ENCODE peak calls at places on chromosomes 11 and 22, in four cellular contexts. One of them, this sample, is unnamed.

GRCh38 chr11:57741132-57742086 is at the start of gene SELENOH:
- DNase-seq in HepG2: peak
- DNase-seq in H1: peak
- DNase-seq in sigmoid colon: peak
- DNase-seq in this sample: peak

GRCh38 chr22:20666560-20666959 is 107.4 kb upstream of the SERPIND1 start:
- DNase-seq in HepG2: no peak
- DNase-seq in H1: no peak
- DNase-seq in sigmoid colon: no peak
- DNase-seq in this sample: no peak

GRCh38 chr11:69891421-69892236 is 72.4 kb upstream of the FGF3 start:
- DNase-seq in HepG2: peak
- DNase-seq in H1: no peak
- DNase-seq in sigmoid colon: no peak
- DNase-seq in this sample: no peak

GRCh38 chr22:20422271-20422958 is 15.2 kb downstream of the SCARF2 start:
- DNase-seq in HepG2: no peak
- DNase-seq in H1: no peak
- DNase-seq in sigmoid colon: peak
- DNase-seq in this sample: no peak

GRCh38 chr22:29914165-29914564 is 31.2 kb downstream of the MTMR3 start:
- DNase-seq in HepG2: no peak
- DNase-seq in H1: no peak
- DNase-seq in sigmoid colon: no peak
- DNase-seq in this sample: no peak

GRCh38 chr11:19200410-19201201 is 1.2 kb downstream of the CSRP3 start:
- DNase-seq in HepG2: no peak
- DNase-seq in H1: no peak
- DNase-seq in sigmoid colon: no peak
- DNase-seq in this sample: no peak

GRCh38 chr11:8227156-8228152 is 36.2 kb downstream of the LMO1 start:
- DNase-seq in HepG2: no peak
- DNase-seq in H1: no peak
- DNase-seq in sigmoid colon: no peak
- DNase-seq in this sample: no peak

GRCh38 chr11:102957953-102958352 is 2.4 kb upstream of the MMP13 start:
- DNase-seq in HepG2: no peak
- DNase-seq in H1: no peak
- DNase-seq in sigmoid colon: no peak
- DNase-seq in this sample: no peak

GRCh38 chr11:126284829-126285228 is 1.9 kb downstream of the TIRAP start:
- DNase-seq in HepG2: peak
- DNase-seq in H1: no peak
- DNase-seq in sigmoid colon: peak
- DNase-seq in this sample: no peak

GRCh38 chr11:1564535-1565172 is 7.4 kb downstream of the DUSP8 start:
- DNase-seq in HepG2: no peak
- DNase-seq in H1: peak
- DNase-seq in sigmoid colon: peak
- DNase-seq in this sample: no peak

GRCh38 chr22:22619765-22620414 is 24.5 kb upstream of the GGTLC2 start:
- DNase-seq in HepG2: no peak
- DNase-seq in H1: no peak
- DNase-seq in sigmoid colon: no peak
- DNase-seq in this sample: no peak

GRCh38 chr11:1034001-1034400 is 2.5 kb downstream of the MUC6 start:
- DNase-seq in HepG2: no peak
- DNase-seq in H1: no peak
- DNase-seq in sigmoid colon: no peak
- DNase-seq in this sample: no peak

GRCh38 chr11:95279921-95280861 is 49.2 kb upstream of the SESN3 start:
- DNase-seq in HepG2: no peak
- DNase-seq in H1: no peak
- DNase-seq in sigmoid colon: no peak
- DNase-seq in this sample: peak

GRCh38 chr11:13109616-13110015 is 100.5 kb downstream of the RASSF10 start:
- DNase-seq in HepG2: no peak
- DNase-seq in H1: no peak
- DNase-seq in sigmoid colon: no peak
- DNase-seq in this sample: no peak

GRCh38 chr22:39282642-39283311 is 36.6 kb downstream of the RPL3 start:
- DNase-seq in HepG2: no peak
- DNase-seq in H1: no peak
- DNase-seq in sigmoid colon: no peak
- DNase-seq in this sample: no peak

GRCh38 chr11:4134844-4135243 is 40.2 kb downstream of the RRM1 start:
- DNase-seq in HepG2: peak
- DNase-seq in H1: no peak
- DNase-seq in sigmoid colon: no peak
- DNase-seq in this sample: no peak

GRCh38 chr22:33492210-33492651 is 428.0 kb downstream of the LARGE1 start:
- DNase-seq in HepG2: peak
- DNase-seq in H1: peak
- DNase-seq in sigmoid colon: no peak
- DNase-seq in this sample: no peak

GRCh38 chr11:105738972-105739574 is 129.2 kb downstream of the GRIA4 start:
- DNase-seq in HepG2: no peak
- DNase-seq in H1: no peak
- DNase-seq in sigmoid colon: no peak
- DNase-seq in this sample: no peak

GRCh38 chr11:77495526-77495925 is 21.6 kb upstream of the PAK1 start:
- DNase-seq in HepG2: no peak
- DNase-seq in H1: no peak
- DNase-seq in sigmoid colon: no peak
- DNase-seq in this sample: no peak

GRCh38 chr11:12674571-12674935 is 332 bp downstream of the TEAD1 start:
- DNase-seq in HepG2: no peak
- DNase-seq in H1: no peak
- DNase-seq in sigmoid colon: peak
- DNase-seq in this sample: no peak

GRCh38 chr11:111157571-111157970 is 88.0 kb upstream of the POU2AF2 start:
- DNase-seq in HepG2: no peak
- DNase-seq in H1: no peak
- DNase-seq in sigmoid colon: no peak
- DNase-seq in this sample: no peak

GRCh38 chr11:79600747-79601146 is 159.9 kb upstream of the TENM4 start:
- DNase-seq in HepG2: no peak
- DNase-seq in H1: no peak
- DNase-seq in sigmoid colon: no peak
- DNase-seq in this sample: no peak

GRCh38 chr22:37345863-37346514 is 63.7 kb downstream of the CYTH4 start:
- DNase-seq in HepG2: no peak
- DNase-seq in H1: no peak
- DNase-seq in sigmoid colon: no peak
- DNase-seq in this sample: no peak

GRCh38 chr11:117657801-117658200 is 139.2 kb downstream of the DSCAML1 start:
- DNase-seq in HepG2: no peak
- DNase-seq in H1: no peak
- DNase-seq in sigmoid colon: no peak
- DNase-seq in this sample: no peak

GRCh38 chr11:16804104-16804947 is 65.9 kb downstream of the C11orf58 start:
- DNase-seq in HepG2: peak
- DNase-seq in H1: no peak
- DNase-seq in sigmoid colon: no peak
- DNase-seq in this sample: no peak

GRCh38 chr11:13260963-13261599 is 16.5 kb upstream of the BMAL1 start:
- DNase-seq in HepG2: no peak
- DNase-seq in H1: no peak
- DNase-seq in sigmoid colon: no peak
- DNase-seq in this sample: no peak

GRCh38 chr11:79055866-79056632 is 384.8 kb downstream of the TENM4 start:
- DNase-seq in HepG2: no peak
- DNase-seq in H1: no peak
- DNase-seq in sigmoid colon: no peak
- DNase-seq in this sample: no peak

GRCh38 chr22:33512961-33513360 is 407.3 kb downstream of the LARGE1 start:
- DNase-seq in HepG2: no peak
- DNase-seq in H1: no peak
- DNase-seq in sigmoid colon: no peak
- DNase-seq in this sample: no peak

GRCh38 chr22:25882366-25882765 is 140.4 kb downstream of the MYO18B start:
- DNase-seq in HepG2: no peak
- DNase-seq in H1: no peak
- DNase-seq in sigmoid colon: no peak
- DNase-seq in this sample: no peak

GRCh38 chr11:7563269-7563668 is 49.5 kb downstream of the PPFIBP2 start:
- DNase-seq in HepG2: no peak
- DNase-seq in H1: no peak
- DNase-seq in sigmoid colon: no peak
- DNase-seq in this sample: no peak

GRCh38 chr11:129973068-129973467 is 29.6 kb downstream of the PRDM10 start:
- DNase-seq in HepG2: no peak
- DNase-seq in H1: no peak
- DNase-seq in sigmoid colon: no peak
- DNase-seq in this sample: no peak

GRCh38 chr11:69894126-69895047 is 75.2 kb upstream of the FGF3 start:
- DNase-seq in HepG2: no peak
- DNase-seq in H1: no peak
- DNase-seq in sigmoid colon: no peak
- DNase-seq in this sample: no peak

GRCh38 chr11:104609766-104610165 is 288.5 kb downstream of the CASP12 start:
- DNase-seq in HepG2: no peak
- DNase-seq in H1: no peak
- DNase-seq in sigmoid colon: no peak
- DNase-seq in this sample: no peak

GRCh38 chr22:50305658-50306566 is 1.5 kb downstream of the PLXNB2 start:
- DNase-seq in HepG2: no peak
- DNase-seq in H1: no peak
- DNase-seq in sigmoid colon: peak
- DNase-seq in this sample: peak

GRCh38 chr11:130499828-130500227 is 51.4 kb downstream of the ADAMTS15 start:
- DNase-seq in HepG2: no peak
- DNase-seq in H1: no peak
- DNase-seq in sigmoid colon: no peak
- DNase-seq in this sample: no peak

GRCh38 chr11:76654310-76654851 is 16.2 kb downstream of the LRRC32 start:
- DNase-seq in HepG2: no peak
- DNase-seq in H1: no peak
- DNase-seq in sigmoid colon: peak
- DNase-seq in this sample: no peak

GRCh38 chr11:8110396-8110795 is 29.4 kb downstream of the TUB start:
- DNase-seq in HepG2: no peak
- DNase-seq in H1: no peak
- DNase-seq in sigmoid colon: no peak
- DNase-seq in this sample: no peak

GRCh38 chr11:69677744-69678143 is 2.6 kb upstream of the LTO1 start:
- DNase-seq in HepG2: no peak
- DNase-seq in H1: no peak
- DNase-seq in sigmoid colon: no peak
- DNase-seq in this sample: no peak

DNA sequence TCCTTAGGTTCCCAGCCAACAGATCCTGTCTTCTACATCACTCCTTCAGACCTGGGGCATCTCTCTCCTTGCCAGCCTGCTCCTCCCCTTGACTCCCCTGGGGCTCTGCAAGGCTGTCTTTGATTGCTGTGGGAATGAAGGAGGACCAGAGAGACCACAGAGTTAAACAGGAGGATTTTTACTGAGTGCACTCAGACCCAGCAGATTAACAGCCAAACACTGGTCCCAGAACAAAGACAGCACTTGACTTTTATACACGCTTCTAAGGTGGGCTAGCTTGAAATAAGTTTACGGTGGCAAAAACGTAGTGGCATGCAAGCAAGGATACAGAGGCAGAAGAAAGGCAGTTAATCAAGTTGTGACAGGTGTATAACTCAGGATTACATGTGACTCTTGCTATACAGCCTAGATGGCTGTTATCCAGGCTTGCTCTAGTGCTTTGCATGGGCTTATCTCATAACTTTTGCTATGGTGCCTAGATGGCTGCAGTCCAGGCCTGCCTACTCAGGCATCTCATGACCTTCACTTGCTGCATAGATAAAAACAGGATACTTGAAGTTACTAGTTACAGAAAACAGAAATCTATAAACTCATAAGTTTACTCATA is 22.0 kb upstream of the GLYATL1 start:
- DNase-seq in HepG2: no peak
- DNase-seq in H1: no peak
- DNase-seq in sigmoid colon: no peak
- DNase-seq in this sample: no peak
- H3K4me3 ChIP-seq in HepG2: no peak
- H3K4me3 ChIP-seq in H1: no peak
- H3K4me3 ChIP-seq in sigmoid colon: no peak
- H3K4me3 ChIP-seq in this sample: no peak

GRCh38 chr11:34653031-34653430 is 32.1 kb downstream of the EHF start:
- DNase-seq in HepG2: no peak
- DNase-seq in H1: no peak
- DNase-seq in sigmoid colon: no peak
- DNase-seq in this sample: no peak

GRCh38 chr11:34654491-34655334 is 33.8 kb downstream of the EHF start:
- DNase-seq in HepG2: peak
- DNase-seq in H1: no peak
- DNase-seq in sigmoid colon: no peak
- DNase-seq in this sample: peak

GRCh38 chr11:34655335-34656008 is 34.6 kb downstream of the EHF start:
- DNase-seq in HepG2: peak
- DNase-seq in H1: no peak
- DNase-seq in sigmoid colon: no peak
- DNase-seq in this sample: no peak

GRCh38 chr11:34652191-34652958 is 31.5 kb downstream of the EHF start:
- DNase-seq in HepG2: no peak
- DNase-seq in H1: no peak
- DNase-seq in sigmoid colon: no peak
- DNase-seq in this sample: no peak

GRCh38 chr11:34653851-34654490 is 33.1 kb downstream of the EHF start:
- DNase-seq in HepG2: peak
- DNase-seq in H1: no peak
- DNase-seq in sigmoid colon: no peak
- DNase-seq in this sample: peak
- TF ChIP-seq POLR2AphosphoS5 in HepG2: peak
- TF ChIP-seq POLR2AphosphoS5 in H1: no peak
- TF ChIP-seq POLR2AphosphoS5 in sigmoid colon: no peak
- TF ChIP-seq POLR2AphosphoS5 in this sample: peak

GRCh38 chr22:43736651-43737050 is 75.5 kb downstream of the EFCAB6 start:
- DNase-seq in HepG2: no peak
- DNase-seq in H1: no peak
- DNase-seq in sigmoid colon: no peak
- DNase-seq in this sample: no peak
- H3K4me3 ChIP-seq in HepG2: no peak
- H3K4me3 ChIP-seq in H1: no peak
- H3K4me3 ChIP-seq in sigmoid colon: no peak
- H3K4me3 ChIP-seq in this sample: no peak

GRCh38 chr11:44915621-44916020 is 35.1 kb downstream of the TP53I11 start:
- DNase-seq in HepG2: no peak
- DNase-seq in H1: no peak
- DNase-seq in sigmoid colon: no peak
- DNase-seq in this sample: no peak
- TF ChIP-seq POLR2AphosphoS5 in HepG2: no peak
- TF ChIP-seq POLR2AphosphoS5 in H1: no peak
- TF ChIP-seq POLR2AphosphoS5 in sigmoid colon: no peak
- TF ChIP-seq POLR2AphosphoS5 in this sample: no peak

GRCh38 chr11:2791521-2792375 is 92.0 kb upstream of the KCNQ1OT1 start:
- DNase-seq in HepG2: no peak
- DNase-seq in H1: peak
- DNase-seq in sigmoid colon: peak
- DNase-seq in this sample: no peak
- H3K4me3 ChIP-seq in HepG2: no peak
- H3K4me3 ChIP-seq in H1: peak
- H3K4me3 ChIP-seq in sigmoid colon: peak
- H3K4me3 ChIP-seq in this sample: peak

This sample was measured in prostate gland.